ENCODE peak calls at places on chromosomes 7 and 10, in nine cellular contexts. K, J, L, G, W, S, C, N and Y are unnamed samples.
A peak's percentile ranks its signal among the peaks of the same experiment; 100 is the strongest.

GRCh38 chr7:47809387-47809786 is 138.9 kb downstream of the PKD1L1 start:
- DNase-seq in N (no peak), S (no peak), J (no peak), L (no peak), C (no peak), K (no peak), G (no peak), W (no peak), Y (no peak)

GRCh38 chr7:16465469-16466086 is at the start of gene SOSTDC1:
- DNase-seq in W (no peak), L (no peak), C (peak; percentile 31), J (no peak), K (peak; percentile 54), S (no peak), N (peak; percentile 13), G (no peak), Y (peak; percentile 12)

GRCh38 chr7:67598469-67598868 is 601.8 kb downstream of the TYW1 start:
- DNase-seq in W (no peak), C (no peak), L (no peak), N (no peak), G (no peak), S (no peak), K (no peak), J (no peak), Y (no peak)

GRCh38 chr10:57884965-57885617 is 382.6 kb downstream of the IPMK start:
- DNase-seq in C (no peak), N (no peak), J (no peak), G (no peak), K (no peak), W (no peak), S (no peak), L (no peak), Y (no peak)

GRCh38 chr10:100043796-100044195 is 34.0 kb upstream of the DNMBP start:
- DNase-seq in J (no peak), N (peak; percentile 83), S (no peak), W (no peak), K (no peak), G (no peak), L (no peak), C (no peak), Y (no peak)

GRCh38 chr7:139232893-139233292 is 1.9 kb downstream of the UBN2 start:
- DNase-seq in C (no peak), J (no peak), W (no peak), K (no peak), G (no peak), L (no peak), N (peak; percentile 14), S (no peak), Y (no peak)

GRCh38 chr7:108234281-108234680 is 104.1 kb upstream of the LAMB4 start:
- DNase-seq in W (no peak), C (no peak), L (no peak), G (no peak), K (no peak), N (peak; percentile 52), J (no peak), S (no peak), Y (no peak)

GRCh38 chr7:158377800-158378623 is 209.6 kb downstream of the PTPRN2 start:
- DNase-seq in J (peak; percentile 61), N (no peak), G (no peak), L (no peak), S (no peak), K (no peak), C (no peak), W (no peak), Y (no peak)